ENCODE peak calls at places on chromosomes 4 and X, in five cellular contexts. P is dorsolateral prefrontal cortex, I is HFF-Myc, Z is foreskin fibroblast, E is AG10803. N is an unnamed sample.

GRCh38 chrX:152843852-152844251 is 13.0 kb downstream of the NSDHL start:
- DNase-seq in Z (no peak), I (no peak), P (no peak), E (no peak), N (no peak)

GRCh38 chrX:119549327-119550016 is 15.7 kb downstream of the STEEP1 start:
- DNase-seq in Z (no peak), E (no peak), P (no peak), I (no peak), N (no peak)

GRCh38 chr4:84503495-84504437 is 4.7 kb upstream of the NKX6-1 start:
- DNase-seq in Z (peak), I (peak), P (no peak), E (peak), N (peak)

GRCh38 chrX:13868481-13869040 is 51.7 kb upstream of the GPM6B start:
- DNase-seq in I (no peak), E (peak), Z (peak), P (no peak), N (peak)

GRCh38 chr4:3332498-3332897 is 39.7 kb downstream of the RGS12 start:
- DNase-seq in P (no peak), I (no peak), Z (no peak), E (no peak), N (no peak)

GRCh38 chrX:150704030-150704613 is 10.9 kb downstream of the MTMR1 start:
- DNase-seq in E (peak), Z (no peak), P (no peak), I (no peak), N (no peak)

GRCh38 chr4:21226637-21227538 is 526.6 kb downstream of the PACRGL start:
- DNase-seq in E (no peak), Z (no peak), I (no peak), P (no peak), N (no peak)

GRCh38 chr4:15778742-15779231 is 659 bp downstream of the CD38 start:
- DNase-seq in P (peak), Z (peak), I (no peak), E (no peak), N (no peak)

GRCh38 chr4:8616831-8617230 is 24.3 kb downstream of the CPZ start:
- DNase-seq in I (no peak), Z (no peak), P (no peak), E (no peak), N (no peak)

GRCh38 chr4:27620886-27621285 is 760.2 kb downstream of the STIM2 start:
- DNase-seq in E (no peak), P (no peak), Z (no peak), I (no peak), N (no peak)

GRCh38 chrX:155086202-155086840 is 15.0 kb downstream of the BRCC3 start:
- DNase-seq in E (peak), Z (no peak), P (no peak), I (no peak), N (peak)

DNA sequence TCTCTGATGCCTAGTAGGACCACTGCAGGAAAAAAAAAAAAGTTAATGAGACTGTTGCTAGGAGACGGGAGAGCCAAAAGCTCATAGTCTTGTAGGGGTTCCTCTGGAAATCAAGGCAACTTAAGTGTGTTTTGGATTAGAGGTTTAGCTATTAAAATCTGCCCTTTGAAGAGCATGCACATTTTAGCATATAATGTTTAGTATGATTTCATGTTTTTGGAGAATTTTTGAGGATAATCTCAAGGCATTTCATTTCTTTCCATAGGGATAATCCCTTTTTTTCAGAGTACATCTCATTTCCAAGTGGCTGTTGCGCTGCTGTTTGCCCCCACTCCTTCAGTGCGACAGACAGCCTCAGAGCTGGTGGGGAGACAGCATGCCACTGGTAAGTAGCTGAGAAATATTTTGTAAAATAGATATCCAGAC is at the start of gene LINC00632:
- DNase-seq in I (no peak), E (no peak), Z (no peak), P (peak), N (no peak)
- H3K4me3 ChIP-seq in I (no peak), E (no peak), Z (no peak), P (peak), N (peak)

GRCh38 chrX:8319359-8319758 is 145.3 kb upstream of the VCX3B start:
- DNase-seq in I (no peak), Z (no peak), P (no peak), E (no peak), N (no peak)

DNA sequence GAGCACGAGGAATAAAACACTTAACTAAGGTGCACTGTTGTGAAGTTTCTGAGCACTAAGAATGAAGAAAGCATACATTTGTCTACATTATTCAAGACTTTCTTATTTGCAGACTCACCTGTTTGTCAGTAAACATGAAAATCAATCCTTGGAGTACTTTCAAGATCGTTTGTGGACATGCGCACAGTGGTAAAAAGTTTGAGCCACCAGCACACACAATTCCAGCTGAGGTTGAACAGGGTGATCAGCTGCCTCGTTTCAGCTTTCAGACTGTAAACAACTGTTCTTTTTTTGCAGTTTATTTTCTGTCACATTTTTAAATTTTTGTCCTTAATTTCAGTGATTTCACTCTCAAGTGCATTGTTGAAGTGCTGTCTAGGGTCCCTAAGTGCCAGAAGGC is 143.8 kb upstream of the VCX2 start:
- DNase-seq in Z (no peak), I (no peak), P (no peak), E (no peak), N (no peak)
- TF ChIP-seq CTCF in Z (no peak), I (no peak), P (no peak), E (no peak), N (no peak)

DNA sequence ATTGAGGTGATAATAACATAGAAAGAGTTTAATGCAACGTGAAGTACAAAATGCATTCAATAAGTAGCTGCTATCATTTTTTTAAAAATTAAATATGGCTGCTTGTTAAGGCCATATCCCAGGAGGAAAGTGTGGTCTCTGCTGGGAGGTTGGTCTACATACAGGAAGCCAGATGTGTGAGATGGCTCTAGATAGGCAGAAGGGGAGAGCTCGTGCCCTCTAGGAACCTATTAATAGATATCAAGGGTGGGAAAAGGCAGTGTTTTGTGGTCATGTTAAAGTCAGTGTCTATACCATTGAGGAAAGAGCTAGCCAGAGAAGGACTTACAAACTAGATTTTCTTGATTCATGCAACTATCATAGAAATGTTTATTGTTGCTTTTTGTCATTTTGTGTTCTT is 140.5 kb downstream of the KLHL8 start:
- DNase-seq in Z (no peak), P (no peak), E (no peak), I (no peak), N (no peak)
- H3K4me3 ChIP-seq in Z (no peak), P (no peak), E (no peak), I (no peak), N (no peak)

GRCh38 chrX:130147631-130148030 is 18.0 kb downstream of the AIFM1 start:
- DNase-seq in I (no peak), P (no peak), E (no peak), Z (no peak), N (no peak)

GRCh38 chrX:130145123-130145522 is 20.5 kb downstream of the AIFM1 start:
- DNase-seq in I (no peak), Z (no peak), P (no peak), E (no peak), N (no peak)

GRCh38 chrX:130139474-130140201 is 26.0 kb downstream of the AIFM1 start:
- DNase-seq in E (no peak), I (no peak), Z (no peak), P (no peak), N (no peak)

DNA sequence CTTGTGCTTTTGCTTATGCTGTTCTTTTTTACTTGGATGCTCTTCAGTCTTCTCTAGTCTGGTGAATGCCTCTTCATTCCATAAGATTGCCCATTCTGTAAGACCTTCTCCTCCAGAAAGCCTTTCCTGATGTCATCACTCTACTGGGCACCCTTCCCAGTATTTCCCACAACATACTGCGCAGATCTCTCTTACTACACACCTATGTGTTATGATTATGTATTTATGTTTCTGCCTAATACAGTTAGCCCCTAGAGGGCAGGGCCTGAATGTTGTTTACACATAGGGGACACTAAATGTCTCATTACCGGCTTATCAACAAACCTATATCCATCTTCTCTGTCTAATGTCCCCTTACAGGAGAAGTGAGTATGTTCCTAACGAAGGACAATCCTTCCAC is 21.1 kb downstream of the AIFM1 start:
- DNase-seq in P (no peak), I (no peak), Z (peak), E (peak), N (no peak)
- TF ChIP-seq CTCF in P (no peak), I (no peak), Z (no peak), E (peak), N (no peak)

GRCh38 chr4:56823933-56824600 is 2.6 kb upstream of the SPINK2 start:
- DNase-seq in P (no peak), Z (no peak), I (no peak), E (no peak), N (no peak)

GRCh38 chr4:56818797-56819196 is 2.7 kb downstream of the SPINK2 start:
- DNase-seq in E (no peak), P (no peak), Z (no peak), I (no peak), N (no peak)

GRCh38 chr4:56817840-56818491 is 3.5 kb downstream of the SPINK2 start:
- DNase-seq in I (no peak), E (no peak), Z (no peak), P (no peak), N (peak)

DNA sequence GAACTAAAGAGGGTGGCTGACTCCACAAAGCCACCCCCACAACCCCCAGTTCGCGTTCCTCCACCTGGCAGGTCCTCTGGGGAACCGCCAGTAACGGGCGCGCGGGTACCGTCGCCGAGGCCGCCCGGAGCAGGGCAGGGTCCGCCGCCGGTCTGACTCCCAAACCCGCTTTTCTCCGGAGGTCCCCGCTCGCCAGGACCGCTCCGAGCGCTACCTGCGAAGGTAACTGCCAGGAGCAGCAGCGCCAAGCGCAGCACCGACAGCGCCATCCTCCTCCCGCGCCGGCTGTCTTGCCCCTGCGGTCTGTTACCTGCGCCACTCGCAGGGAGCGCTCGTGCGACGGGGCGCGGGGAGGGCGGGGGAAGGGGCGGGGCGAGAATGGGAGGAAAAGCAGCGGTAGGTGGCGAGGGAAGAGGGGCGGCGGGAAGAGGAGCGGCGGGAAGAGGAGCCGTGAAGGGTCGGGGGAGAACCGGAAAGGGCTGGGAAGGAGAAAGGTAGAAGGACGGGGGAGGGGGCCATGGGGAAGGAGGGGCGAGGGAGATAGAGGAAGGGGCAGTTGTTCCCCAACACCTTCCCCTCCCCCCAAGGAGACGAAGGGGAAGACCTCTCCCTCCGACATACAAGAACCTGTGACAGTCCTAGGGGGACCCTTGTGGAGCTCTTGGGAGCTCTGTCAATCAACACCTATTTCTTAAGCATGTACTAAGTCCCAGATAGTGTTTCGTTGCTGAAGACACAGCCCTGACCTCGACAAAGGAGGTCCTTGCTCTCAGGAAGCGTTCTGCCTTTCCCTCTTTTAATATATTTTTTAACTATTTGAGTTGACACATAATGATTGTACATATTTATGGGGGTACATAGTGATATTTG is at the start of gene SPINK2:
- DNase-seq in P (no peak), Z (no peak), E (no peak), I (no peak), N (no peak)
- H3K4me3 ChIP-seq in P (peak), Z (no peak), E (no peak), I (peak), N (peak)

GRCh38 chr4:82217986-82218715 is 155.6 kb downstream of the HNRNPD start:
- DNase-seq in Z (peak), E (no peak), P (peak), I (no peak), N (no peak)
- TF ChIP-seq CTCF in Z (peak), E (peak), P (peak), I (peak), N (peak)